ENCODE peak calls at places on chromosomes 1 and 21, in six cellular contexts. K, I, G, F, E and U are unnamed samples.
A peak's percentile ranks its signal among the peaks of the same experiment; 100 is the strongest.

GRCh38 chr1:43853161-43853921 is 80.3 kb upstream of the ARTN start:
- DNase-seq in K (peak; percentile 88), I (peak; percentile 64), G (peak; percentile 68), F (no peak), E (peak; percentile 43), U (no peak)

GRCh38 chr1:100400332-100400933 is 48.1 kb downstream of the CDC14A start:
- DNase-seq in K (no peak), I (no peak), G (peak; percentile 55), F (peak; percentile 30), E (peak; percentile 65), U (no peak)

GRCh38 chr1:54413295-54413694 is 7.1 kb upstream of the SSBP3 start:
- DNase-seq in K (no peak), I (peak; percentile 37), G (peak; percentile 18), F (no peak), E (no peak), U (no peak)

GRCh38 chr1:164611754-164612642 is 53.0 kb downstream of the PBX1 start:
- DNase-seq in K (peak; percentile 79), I (peak; percentile 92), G (no peak), F (no peak), E (no peak), U (no peak)

GRCh38 chr21:44353200-44353970 is at the start of gene TRPM2:
- DNase-seq in K (no peak), I (peak; percentile 38), G (peak; percentile 76), F (no peak), E (peak; percentile 37), U (peak; percentile 58)

GRCh38 chr1:202589190-202589680 is 121.0 kb downstream of the SYT2 start:
- DNase-seq in K (no peak), I (no peak), G (peak; percentile 35), F (no peak), E (no peak), U (peak; percentile 91)

GRCh38 chr1:110873856-110874255 is 908 bp downstream of the CD53 start:
- DNase-seq in K (no peak), I (no peak), G (no peak), F (no peak), E (no peak), U (no peak)

GRCh38 chr1:27562483-27563406 is 41.2 kb downstream of the AHDC1 start:
- DNase-seq in K (no peak), I (no peak), G (peak; percentile 17), F (no peak), E (no peak), U (no peak)

GRCh38 chr1:45071567-45071966 is 59.5 kb downstream of the UROD start:
- DNase-seq in K (no peak), I (no peak), G (no peak), F (no peak), E (no peak), U (no peak)

GRCh38 chr1:60903591-60903990 is 178.8 kb upstream of the NFIA start:
- DNase-seq in K (no peak), I (no peak), G (no peak), F (no peak), E (no peak), U (no peak)

GRCh38 chr21:34871026-34871908 is 177.8 kb downstream of the RUNX1 start:
- DNase-seq in K (no peak), I (no peak), G (no peak), F (no peak), E (no peak), U (no peak)